ENCODE peak calls at places on chromosome 1, in ten cellular contexts. P is tibial nerve, S is stomach, L is sigmoid colon, X is AG04450, C is thoracic aorta, K is ovary, E is pancreas, A is upper lobe of left lung, J is GM12865. Y is an unnamed sample.
A peak's percentile ranks its signal among the peaks of the same experiment; 100 is the strongest.

GRCh38 chr1:221053889-221054288 is 174.6 kb downstream of the HLX start:
- DNase-seq in P (no peak), S (no peak), L (no peak), X (no peak), C (no peak), K (no peak), E (no peak), A (no peak), J (no peak), Y (no peak)

GRCh38 chr1:223180803-223181321 is 37.8 kb upstream of the TLR5 start:
- DNase-seq in P (no peak), S (no peak), L (no peak), X (no peak), C (no peak), K (no peak), E (no peak), A (no peak), J (peak; percentile 14), Y (peak; percentile 75)

GRCh38 chr1:199742547-199742946 is 285.0 kb upstream of the NR5A2 start:
- DNase-seq in P (no peak), S (no peak), L (no peak), X (peak; percentile 72), C (no peak), K (no peak), E (no peak), A (no peak), J (no peak), Y (peak; percentile 91)

GRCh38 chr1:4684142-4684541 is 29.7 kb downstream of the AJAP1 start:
- DNase-seq in P (no peak), S (no peak), L (no peak), X (no peak), C (no peak), K (no peak), E (no peak), A (no peak), J (no peak), Y (no peak)

GRCh38 chr1:213138892-213139291 is 87.9 kb downstream of the RPS6KC1 start:
- DNase-seq in P (no peak), S (no peak), L (no peak), X (no peak), C (no peak), K (no peak), E (no peak), A (no peak), J (no peak), Y (no peak)

GRCh38 chr1:115987623-115988022 is 11.3 kb downstream of the SLC22A15 start:
- DNase-seq in P (no peak), S (no peak), L (no peak), X (no peak), C (no peak), K (no peak), E (no peak), A (no peak), J (no peak), Y (no peak)

GRCh38 chr1:58438468-58438867 is 108.1 kb downstream of the OMA1 start:
- DNase-seq in P (no peak), S (no peak), L (no peak), X (no peak), C (no peak), K (no peak), E (no peak), A (no peak), J (no peak), Y (no peak)

GRCh38 chr1:239563680-239564079 is 177.3 kb downstream of the CHRM3 start:
- DNase-seq in P (no peak), S (no peak), L (no peak), X (no peak), C (no peak), K (no peak), E (no peak), A (no peak), J (no peak), Y (no peak)

DNA sequence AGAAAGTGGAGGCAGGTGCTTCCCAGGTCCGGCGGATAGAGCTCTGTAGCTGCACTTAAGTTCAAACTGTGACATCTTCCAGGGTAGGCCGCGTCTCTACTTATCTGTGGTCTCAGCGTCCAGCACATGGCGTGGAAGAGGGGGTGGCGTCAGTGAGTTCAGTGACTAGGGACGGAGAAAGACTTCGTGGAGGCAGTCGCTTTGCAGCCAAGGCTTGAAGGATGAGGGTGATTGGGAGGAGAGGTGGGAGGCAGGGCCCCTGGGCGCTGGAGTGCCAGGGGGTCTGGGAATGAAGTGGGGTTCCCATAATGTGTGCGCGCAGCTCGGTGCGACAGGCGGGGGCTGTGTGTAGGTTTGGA is 444 bp upstream of the AGO1 start:
- DNase-seq in P (no peak), S (no peak), L (no peak), X (no peak), C (no peak), K (no peak), E (no peak), A (no peak), J (no peak), Y (no peak)
- H3K4me3 ChIP-seq in P (peak overlapping the region; percentile 3), S (peak overlapping the region; percentile 97), L (peak overlapping the region; percentile 95), X (peak overlapping the region; percentile 44), C (peak overlapping the region; percentile 99), K (peak overlapping the region; percentile 99), E (peak overlapping the region; percentile 100), A (peak overlapping the region; percentile 96), J (no peak overlapping the region), Y (peak overlapping the region; percentile 53)

DNA sequence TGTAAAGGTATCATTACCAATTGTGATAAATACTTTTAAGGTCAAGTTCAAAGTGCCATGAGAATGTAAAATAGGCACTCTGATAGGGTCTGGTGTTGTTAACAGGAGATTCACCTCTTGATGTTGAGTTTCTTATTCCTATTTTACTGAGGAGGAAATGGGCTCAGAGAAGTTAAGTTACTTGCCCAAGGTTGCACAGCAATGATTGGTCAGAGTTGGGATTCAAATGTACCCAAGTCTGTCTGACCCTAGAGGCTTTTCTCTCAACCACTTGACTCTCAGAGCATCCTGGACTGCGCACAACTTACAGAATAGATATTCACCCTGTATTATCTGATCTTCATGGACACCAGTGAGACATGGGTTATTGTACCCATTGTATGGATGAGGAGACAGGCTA is 33.9 kb downstream of the SOX13 start:
- DNase-seq in P (no peak), S (no peak), L (no peak), X (no peak), C (no peak), K (no peak), E (no peak), A (no peak), J (no peak), Y (no peak)
- TF ChIP-seq CTCF in P (no peak), S (no peak), L (no peak), X (no peak), C (no peak), K (no peak), E (no peak), A (no peak), J (no peak), Y (no peak)

DNA sequence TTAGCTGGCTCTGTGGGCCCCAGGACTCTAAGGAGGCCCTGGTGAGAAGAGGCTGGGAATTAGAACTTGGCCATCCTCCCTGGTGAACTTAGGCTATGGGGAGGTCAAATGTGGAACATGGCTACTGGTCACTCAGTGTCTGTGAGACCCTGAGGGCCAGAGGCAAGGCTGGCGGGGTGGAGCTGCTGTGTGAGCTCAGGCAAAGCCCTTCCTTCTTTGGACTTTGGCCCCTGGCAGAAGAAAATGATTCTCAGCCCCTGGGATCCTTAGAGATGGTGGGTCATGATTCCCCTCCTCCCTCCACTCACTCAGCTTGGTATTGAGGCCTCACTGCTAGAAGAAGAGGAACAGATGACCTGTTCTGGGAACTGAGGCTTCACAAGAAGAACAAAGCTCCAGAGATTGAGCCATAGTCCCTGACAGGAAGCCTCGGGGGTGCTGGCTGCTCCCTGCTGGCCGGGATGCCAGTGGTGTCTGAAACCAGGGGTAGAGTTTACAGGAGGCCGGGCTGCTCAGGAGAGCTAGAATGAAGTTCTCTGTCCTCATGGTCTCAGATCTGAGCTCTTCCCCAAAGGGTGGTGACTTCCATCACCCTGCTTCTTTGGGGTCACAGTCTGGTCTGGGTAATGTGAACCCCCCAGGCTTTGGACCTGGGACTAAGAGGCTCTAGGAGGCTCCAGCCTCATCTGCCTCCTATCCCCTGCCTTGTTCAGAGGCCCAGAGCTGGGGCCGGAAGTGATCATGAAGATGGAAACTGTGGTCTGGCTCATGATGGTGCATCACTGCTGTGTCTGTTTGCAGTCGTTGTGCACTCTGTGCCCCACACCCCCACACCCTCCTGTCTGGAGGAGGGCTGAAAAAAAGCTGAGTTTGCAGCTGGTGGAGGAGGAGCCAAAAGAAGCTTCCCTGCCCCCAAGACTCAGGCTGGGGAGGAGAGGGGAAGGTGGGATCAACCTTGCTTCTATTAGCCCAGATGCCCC is 905 bp downstream of the BTBD19 start:
- DNase-seq in P (no peak), S (peak; percentile 51), L (peak; percentile 80), X (no peak), C (no peak), K (peak; percentile 69), E (no peak), A (no peak), J (peak; percentile 93), Y (peak; percentile 70)
- H3K4me3 ChIP-seq in P (peak overlapping the region; percentile 31), S (peak overlapping the region; percentile 35), L (peak overlapping the region; percentile 30), X (peak overlapping the region; percentile 63), C (peak overlapping the region; percentile 59), K (peak overlapping the region; percentile 25), E (peak overlapping the region; percentile 5), A (peak overlapping the region; percentile 14), J (peak overlapping the region; percentile 35), Y (peak overlapping the region; percentile 72)

GRCh38 chr1:209491897-209492296 is 91.6 kb upstream of the CAMK1G start:
- DNase-seq in P (no peak), S (no peak), L (no peak), X (no peak), C (no peak), K (no peak), E (no peak), A (no peak), J (no peak), Y (no peak)

GRCh38 chr1:209486861-209487260 is 96.7 kb upstream of the CAMK1G start:
- DNase-seq in P (no peak), S (no peak), L (no peak), X (no peak), C (no peak), K (no peak), E (no peak), A (no peak), J (no peak), Y (no peak)

GRCh38 chr1:209491496-209491895 is 92.0 kb upstream of the CAMK1G start:
- DNase-seq in P (no peak), S (no peak), L (no peak), X (no peak), C (no peak), K (no peak), E (no peak), A (no peak), J (no peak), Y (no peak)

GRCh38 chr1:209491031-209491430 is 92.5 kb upstream of the CAMK1G start:
- DNase-seq in P (no peak), S (no peak), L (no peak), X (no peak), C (no peak), K (no peak), E (no peak), A (no peak), J (no peak), Y (no peak)

GRCh38 chr1:209490013-209490412 is 93.5 kb upstream of the CAMK1G start:
- DNase-seq in P (no peak), S (no peak), L (no peak), X (no peak), C (no peak), K (no peak), E (no peak), A (no peak), J (no peak), Y (peak; percentile 37)
- TF ChIP-seq CTCF in P (no peak), S (no peak), L (no peak), X (peak; percentile 52), C (no peak), K (no peak), E (no peak), A (no peak), J (no peak), Y (peak; percentile 46)